ENCODE peak calls at places on chromosomes 3 and 15, in seven cellular contexts. S is cardiac muscle cell, T is sigmoid colon, C is A673, E is tibial artery, O is IMR-90, G is lower lobe of right lung. K is an unnamed sample.

GRCh38 chr15:98647026-98647773 is 1.1 kb upstream of the IGF1R start:
- DNase-seq in S (peak; percentile 92), G (peak; percentile 81), C (peak; percentile 86), E (peak; percentile 82), T (peak; percentile 89), O (peak; percentile 43), K (peak; percentile 91)

GRCh38 chr3:188111002-188111584 is 42.9 kb upstream of the LPP start:
- DNase-seq in T (no peak), O (no peak), C (no peak), G (no peak), E (no peak), S (no peak), K (no peak)

GRCh38 chr3:102378216-102378615 is 56.6 kb upstream of the ZPLD1 start:
- DNase-seq in T (no peak), E (no peak), C (no peak), O (no peak), S (no peak), G (no peak), K (no peak)

GRCh38 chr15:72319360-72319984 is 485 bp downstream of the CELF6 start:
- DNase-seq in S (peak; percentile 95), G (peak; percentile 84), C (peak; percentile 66), T (peak; percentile 68), E (peak; percentile 74), O (peak; percentile 47), K (peak; percentile 90)

GRCh38 chr3:183185696-183186095 is 23.2 kb upstream of the LAMP3 start:
- DNase-seq in T (no peak), E (no peak), S (no peak), O (peak; percentile 68), C (peak; percentile 67), G (no peak), K (peak; percentile 46)

GRCh38 chr3:27031476-27031875 is 337.7 kb downstream of the NEK10 start:
- DNase-seq in S (no peak), E (no peak), C (no peak), T (no peak), O (no peak), G (no peak), K (peak; percentile 23)

GRCh38 chr3:68893600-68894239 is 38.6 kb downstream of the TAFA4 start:
- DNase-seq in E (no peak), T (no peak), C (peak; percentile 21), G (no peak), S (peak; percentile 52), O (peak; percentile 44), K (peak; percentile 48)

GRCh38 chr3:129536806-129537205 is 6.2 kb upstream of the H1-8 start:
- DNase-seq in G (no peak), C (no peak), O (no peak), S (no peak), T (no peak), E (no peak), K (no peak)

GRCh38 chr15:70632981-70633380 is 130.4 kb downstream of the UACA start:
- DNase-seq in S (no peak), C (no peak), E (no peak), G (no peak), T (no peak), O (no peak), K (no peak)

GRCh38 chr3:46934508-46935167 is 41.9 kb downstream of the CCDC12 start:
- DNase-seq in O (no peak), G (peak; percentile 68), T (peak; percentile 66), S (peak; percentile 63), E (peak; percentile 74), C (no peak), K (peak; percentile 73)

GRCh38 chr15:63059075-63059474 is 16.5 kb downstream of the TPM1 start:
- DNase-seq in G (no peak), T (no peak), O (no peak), C (peak; percentile 17), E (no peak), S (no peak), K (no peak)
- H3K4me1 ChIP-seq in G (peaks cover 42% of the 10 kb centered on the region), T (peaks cover 95% of the 10 kb centered on the region), O (peaks cover 31% of the 10 kb centered on the region), C (peaks cover 9% of the 10 kb centered on the region), E (peaks cover 84% of the 10 kb centered on the region), S (peaks cover 47% of the 10 kb centered on the region), K (peaks cover 22% of the 10 kb centered on the region)

DNA sequence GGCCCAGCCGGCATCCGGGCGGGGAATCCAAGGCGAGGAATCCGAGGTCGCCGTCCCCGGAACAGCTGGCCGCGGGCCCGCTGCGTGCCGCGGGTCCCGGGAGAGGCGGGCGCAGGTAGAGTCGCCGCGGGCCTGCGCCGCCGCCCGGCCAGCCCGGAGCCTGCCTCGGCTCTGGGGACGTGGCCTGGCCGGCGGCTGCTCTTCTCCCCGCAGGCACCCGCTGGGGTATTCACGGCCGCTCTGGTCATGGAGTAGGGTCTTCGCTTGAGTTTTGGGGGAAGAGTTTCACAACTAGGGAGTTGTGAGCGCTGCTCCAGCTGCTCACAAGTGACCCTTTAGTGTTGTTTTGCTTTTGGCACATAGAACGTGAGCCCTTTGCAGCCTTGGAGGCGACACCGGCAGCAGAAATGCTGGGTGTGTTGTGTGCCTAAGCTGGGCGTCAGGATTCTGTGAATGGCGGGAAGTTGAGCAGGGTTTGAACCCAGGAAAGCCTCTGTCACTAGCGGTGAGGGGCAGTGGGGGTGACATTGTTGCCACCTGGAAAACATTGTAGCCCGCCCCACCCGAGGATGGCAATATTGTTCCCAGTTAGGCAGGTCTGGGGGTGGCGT is 4.0 kb downstream of the TRIM71 start:
- DNase-seq in O (no peak), E (no peak), C (no peak), T (no peak), G (peak; percentile 49), S (peak; percentile 71), K (peak; percentile 53)
- H3K4me3 ChIP-seq in O (no peak overlapping the region), E (no peak overlapping the region), C (no peak overlapping the region), T (no peak overlapping the region), G (peak overlapping the region; percentile 28), S (peak overlapping the region; percentile 48), K (peak overlapping the region; percentile 84)

DNA sequence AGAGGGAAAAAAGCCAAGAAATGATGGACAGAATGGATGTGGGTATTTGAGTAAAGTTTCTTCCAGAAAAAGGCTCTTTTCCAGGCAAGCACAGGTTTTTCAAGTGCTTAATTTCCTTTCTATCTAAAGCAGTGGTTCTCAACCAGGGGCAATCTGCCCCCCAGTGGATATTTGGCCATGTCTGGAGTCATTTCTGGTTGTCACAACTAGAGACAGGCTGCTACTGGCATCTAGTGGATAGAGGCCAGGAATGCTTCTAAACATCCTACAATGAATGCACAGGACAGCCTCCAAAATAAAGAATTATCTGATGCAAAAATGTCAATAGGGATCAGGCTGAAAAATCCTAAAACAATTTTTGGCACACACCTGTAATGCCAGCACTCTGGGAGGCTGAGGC is 23.9 kb downstream of the SEC22C start:
- DNase-seq in O (no peak), G (no peak), T (no peak), E (no peak), C (no peak), S (no peak), K (no peak)
- TF ChIP-seq CTCF in O (no peak), G (peak; percentile 52), T (no peak), E (no peak), C (no peak), S (no peak), K (no peak)

GRCh38 chr3:107845355-107846281 is 245.2 kb downstream of the CD47 start:
- DNase-seq in S (no peak), G (no peak), T (no peak), O (peak; percentile 21), E (no peak), C (no peak), K (peak; percentile 16)

GRCh38 chr3:107850681-107851080 is 240.2 kb downstream of the CD47 start:
- DNase-seq in S (no peak), T (no peak), G (no peak), O (no peak), C (no peak), E (no peak), K (no peak)

GRCh38 chr3:107846282-107846852 is 244.5 kb downstream of the CD47 start:
- DNase-seq in C (peak; percentile 69), O (peak; percentile 64), E (peak; percentile 81), S (peak; percentile 86), G (peak; percentile 74), T (peak; percentile 68), K (peak; percentile 86)

GRCh38 chr3:107847791-107848190 is 243.0 kb downstream of the CD47 start:
- DNase-seq in T (no peak), O (peak; percentile 32), S (no peak), E (no peak), C (no peak), G (no peak), K (no peak)

DNA sequence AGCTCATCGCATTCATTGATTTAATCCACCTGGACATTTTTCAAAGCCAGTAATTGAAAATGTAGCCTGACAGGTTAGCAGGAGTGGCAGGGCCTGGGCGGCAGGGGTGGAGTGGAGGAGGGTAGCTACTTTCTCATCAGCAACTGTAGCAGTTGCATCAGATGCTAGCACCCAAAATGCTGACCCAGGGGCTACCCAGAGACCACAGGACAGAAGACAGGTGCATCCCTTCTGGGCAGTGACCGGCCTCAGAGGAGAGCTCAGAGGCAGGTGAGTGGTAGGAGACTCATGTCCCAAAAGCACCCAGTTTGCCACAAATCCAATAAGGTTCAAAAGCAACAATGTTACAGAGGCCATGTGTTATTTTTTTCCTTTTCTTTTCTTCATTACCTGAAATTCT is 242.3 kb downstream of the CD47 start:
- DNase-seq in O (no peak), E (no peak), S (no peak), G (no peak), T (no peak), C (no peak), K (no peak)
- H3K4me1 ChIP-seq in O (peaks cover 2% of the 10 kb centered on the region), E (peaks cover 6% of the 10 kb centered on the region), S (peaks cover 4% of the 10 kb centered on the region), G (no peaks in the 10 kb centered on the region), T (no peaks in the 10 kb centered on the region), C (no peaks in the 10 kb centered on the region), K (peaks cover 8% of the 10 kb centered on the region)

GRCh38 chr3:177889158-177889557 is 647.1 kb upstream of the KCNMB2 start:
- DNase-seq in S (no peak), T (no peak), G (no peak), O (no peak), C (no peak), E (no peak), K (no peak)
- H3K4me3 ChIP-seq in S (no peak overlapping the region), T (no peak overlapping the region), G (no peak overlapping the region), O (no peak overlapping the region), C (no peak overlapping the region), E (no peak overlapping the region), K (no peak overlapping the region)

GRCh38 chr3:107578523-107578922 is 55.8 kb downstream of the BBX start:
- DNase-seq in T (no peak), G (no peak), E (no peak), O (no peak), C (no peak), S (no peak), K (no peak)
- TF ChIP-seq CTCF in T (no peak), G (no peak), E (no peak), O (no peak), C (peak; percentile 12), S (peak; percentile 9), K (no peak)

GRCh38 chr3:39896184-39896583 is 86.8 kb downstream of the MYRIP start:
- DNase-seq in O (no peak), G (no peak), C (no peak), E (no peak), S (no peak), T (no peak), K (no peak)
- H3K4me1 ChIP-seq in O (no peaks in the 10 kb centered on the region), G (no peaks in the 10 kb centered on the region), C (no peaks in the 10 kb centered on the region), E (no peaks in the 10 kb centered on the region), S (no peaks in the 10 kb centered on the region), T (no peaks in the 10 kb centered on the region), K (no peaks in the 10 kb centered on the region)

K was measured in hepatocyte.